ENCODE peak calls at places on chromosomes 12 and 14, in five cellular contexts. One of them, this sample, is unnamed.

GRCh38 chr14:20454359-20454644 is 310 bp downstream of the OSGEP start:
- DNase-seq in PC-3: peak
- DNase-seq in breast epithelium: peak
- DNase-seq in pancreas: peak
- DNase-seq in A673: no peak
- DNase-seq in this sample: no peak

GRCh38 chr14:97930191-97930590 is 1133.0 kb downstream of the VRK1 start:
- DNase-seq in PC-3: no peak
- DNase-seq in breast epithelium: no peak
- DNase-seq in pancreas: no peak
- DNase-seq in A673: peak
- DNase-seq in this sample: no peak

GRCh38 chr12:65526311-65526710 is 247.8 kb downstream of the MSRB3 start:
- DNase-seq in PC-3: peak
- DNase-seq in breast epithelium: no peak
- DNase-seq in pancreas: no peak
- DNase-seq in A673: no peak
- DNase-seq in this sample: no peak

GRCh38 chr12:39571351-39571750 is 48.3 kb downstream of the ABCD2 start:
- DNase-seq in PC-3: no peak
- DNase-seq in breast epithelium: no peak
- DNase-seq in pancreas: no peak
- DNase-seq in A673: no peak
- DNase-seq in this sample: no peak

GRCh38 chr14:67806228-67806627 is 10.2 kb downstream of the ZFYVE26 start:
- DNase-seq in PC-3: no peak
- DNase-seq in breast epithelium: no peak
- DNase-seq in pancreas: no peak
- DNase-seq in A673: peak
- DNase-seq in this sample: no peak

GRCh38 chr14:21090194-21090939 is 8.1 kb downstream of the ZNF219 start:
- DNase-seq in PC-3: no peak
- DNase-seq in breast epithelium: no peak
- DNase-seq in pancreas: no peak
- DNase-seq in A673: peak
- DNase-seq in this sample: no peak

GRCh38 chr14:29016050-29016900 is 249.7 kb downstream of the FOXG1 start:
- DNase-seq in PC-3: peak
- DNase-seq in breast epithelium: no peak
- DNase-seq in pancreas: no peak
- DNase-seq in A673: peak
- DNase-seq in this sample: no peak

GRCh38 chr14:23299558-23299957 is 3.1 kb downstream of the PPP1R3E start:
- DNase-seq in PC-3: peak
- DNase-seq in breast epithelium: no peak
- DNase-seq in pancreas: no peak
- DNase-seq in A673: peak
- DNase-seq in this sample: no peak

GRCh38 chr14:50961606-50962259 is 17.4 kb upstream of the PYGL start:
- DNase-seq in PC-3: peak
- DNase-seq in breast epithelium: no peak
- DNase-seq in pancreas: no peak
- DNase-seq in A673: peak
- DNase-seq in this sample: no peak

GRCh38 chr12:117076410-117077372 is 22.5 kb downstream of the TESC start:
- DNase-seq in PC-3: peak
- DNase-seq in breast epithelium: no peak
- DNase-seq in pancreas: no peak
- DNase-seq in A673: peak
- DNase-seq in this sample: no peak

GRCh38 chr12:107584523-107584922 is 101.1 kb upstream of the PWP1 start:
- DNase-seq in PC-3: no peak
- DNase-seq in breast epithelium: no peak
- DNase-seq in pancreas: no peak
- DNase-seq in A673: no peak
- DNase-seq in this sample: no peak

GRCh38 chr14:94171208-94171607 is 2.9 kb upstream of the PPP4R4 start:
- DNase-seq in PC-3: peak
- DNase-seq in breast epithelium: no peak
- DNase-seq in pancreas: no peak
- DNase-seq in A673: no peak
- DNase-seq in this sample: no peak

GRCh38 chr12:10617868-10618267 is 4.5 kb upstream of the MAGOHB start:
- DNase-seq in PC-3: no peak
- DNase-seq in breast epithelium: no peak
- DNase-seq in pancreas: no peak
- DNase-seq in A673: no peak
- DNase-seq in this sample: no peak

GRCh38 chr12:69896653-69897381 is 71.8 kb downstream of the MYRFL start:
- DNase-seq in PC-3: no peak
- DNase-seq in breast epithelium: no peak
- DNase-seq in pancreas: no peak
- DNase-seq in A673: peak
- DNase-seq in this sample: no peak

GRCh38 chr14:93959239-93960107 is 16.9 kb downstream of the ASB2 start:
- DNase-seq in PC-3: peak
- DNase-seq in breast epithelium: peak
- DNase-seq in pancreas: peak
- DNase-seq in A673: no peak
- DNase-seq in this sample: no peak

GRCh38 chr14:58060077-58060476 is 91.9 kb downstream of the ARMH4 start:
- DNase-seq in PC-3: peak
- DNase-seq in breast epithelium: no peak
- DNase-seq in pancreas: no peak
- DNase-seq in A673: no peak
- DNase-seq in this sample: no peak

GRCh38 chr12:1614360-1614759 is 14.7 kb upstream of the WNT5B start:
- DNase-seq in PC-3: no peak
- DNase-seq in breast epithelium: no peak
- DNase-seq in pancreas: no peak
- DNase-seq in A673: no peak
- DNase-seq in this sample: no peak

GRCh38 chr12:113413488-113413939 is 8.7 kb upstream of the SDSL start:
- DNase-seq in PC-3: peak
- DNase-seq in breast epithelium: no peak
- DNase-seq in pancreas: no peak
- DNase-seq in A673: peak
- DNase-seq in this sample: no peak

GRCh38 chr12:113173081-113173698 is 12.1 kb downstream of the DDX54 start:
- DNase-seq in PC-3: no peak
- DNase-seq in breast epithelium: no peak
- DNase-seq in pancreas: no peak
- DNase-seq in A673: no peak
- DNase-seq in this sample: no peak

GRCh38 chr12:3604750-3605638 is 114.0 kb downstream of the PRMT8 start:
- DNase-seq in PC-3: peak
- DNase-seq in breast epithelium: peak
- DNase-seq in pancreas: peak
- DNase-seq in A673: peak
- DNase-seq in this sample: no peak

GRCh38 chr14:102086972-102087761 is at the start of gene HSP90AA1:
- DNase-seq in PC-3: peak
- DNase-seq in breast epithelium: peak
- DNase-seq in pancreas: peak
- DNase-seq in A673: peak
- DNase-seq in this sample: peak

GRCh38 chr12:94686834-94687628 is 36.7 kb upstream of the TMCC3 start:
- DNase-seq in PC-3: peak
- DNase-seq in breast epithelium: no peak
- DNase-seq in pancreas: no peak
- DNase-seq in A673: no peak
- DNase-seq in this sample: no peak

GRCh38 chr14:81936902-81937301 is 403.2 kb upstream of the SEL1L start:
- DNase-seq in PC-3: no peak
- DNase-seq in breast epithelium: no peak
- DNase-seq in pancreas: peak
- DNase-seq in A673: no peak
- DNase-seq in this sample: no peak

GRCh38 chr14:102663031-102663430 is 70.6 kb downstream of the RCOR1 start:
- DNase-seq in PC-3: no peak
- DNase-seq in breast epithelium: no peak
- DNase-seq in pancreas: no peak
- DNase-seq in A673: peak
- DNase-seq in this sample: no peak

GRCh38 chr14:69614592-69614991 is 3.2 kb downstream of the SUSD6 start:
- DNase-seq in PC-3: no peak
- DNase-seq in breast epithelium: no peak
- DNase-seq in pancreas: no peak
- DNase-seq in A673: no peak
- DNase-seq in this sample: peak

GRCh38 chr14:69619007-69619406 is 7.6 kb downstream of the SUSD6 start:
- DNase-seq in PC-3: no peak
- DNase-seq in breast epithelium: no peak
- DNase-seq in pancreas: no peak
- DNase-seq in A673: no peak
- DNase-seq in this sample: no peak

GRCh38 chr14:69617796-69618195 is 6.4 kb downstream of the SUSD6 start:
- DNase-seq in PC-3: no peak
- DNase-seq in breast epithelium: no peak
- DNase-seq in pancreas: no peak
- DNase-seq in A673: no peak
- DNase-seq in this sample: no peak

GRCh38 chr14:69615471-69616407 is 4.3 kb downstream of the SUSD6 start:
- DNase-seq in PC-3: no peak
- DNase-seq in breast epithelium: peak
- DNase-seq in pancreas: no peak
- DNase-seq in A673: peak
- DNase-seq in this sample: no peak

DNA sequence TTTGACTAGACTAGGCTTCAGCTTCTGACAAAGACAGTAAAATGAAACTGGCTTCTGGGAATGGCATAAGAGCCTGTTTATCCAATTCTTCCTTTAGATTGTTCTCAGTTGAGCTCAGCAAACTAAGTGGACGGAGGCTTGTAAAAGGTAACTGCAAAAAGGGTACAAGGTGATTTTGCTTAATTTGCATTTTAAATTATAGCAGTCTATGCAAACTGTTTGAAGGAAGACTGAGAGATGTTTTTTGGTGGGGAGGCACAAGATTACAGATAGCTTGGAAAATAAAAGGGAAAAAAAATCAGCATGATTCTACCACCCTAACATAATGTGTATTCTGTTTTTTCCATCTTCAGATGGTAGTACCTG is 5.0 kb downstream of the SUSD6 start:
- DNase-seq in PC-3: no peak
- DNase-seq in breast epithelium: no peak
- DNase-seq in pancreas: no peak
- DNase-seq in A673: no peak
- DNase-seq in this sample: no peak
- H3K27ac ChIP-seq in PC-3: no peak
- H3K27ac ChIP-seq in breast epithelium: peak
- H3K27ac ChIP-seq in pancreas: peak
- H3K27ac ChIP-seq in A673: peak
- H3K27ac ChIP-seq in this sample: no peak

GRCh38 chr12:21502164-21502496 is 541 bp downstream of the GOLT1B start:
- DNase-seq in PC-3: peak
- DNase-seq in breast epithelium: peak
- DNase-seq in pancreas: no peak
- DNase-seq in A673: peak
- DNase-seq in this sample: no peak

GRCh38 chr12:21509768-21510167 is 8.2 kb downstream of the GOLT1B start:
- DNase-seq in PC-3: no peak
- DNase-seq in breast epithelium: no peak
- DNase-seq in pancreas: no peak
- DNase-seq in A673: no peak
- DNase-seq in this sample: no peak

GRCh38 chr12:21501258-21502163 is at the start of the genes GOLT1B and RECQL:
- DNase-seq in PC-3: peak
- DNase-seq in breast epithelium: peak
- DNase-seq in pancreas: peak
- DNase-seq in A673: peak
- DNase-seq in this sample: peak

GRCh38 chr12:21502872-21503271 is 1.3 kb downstream of the GOLT1B start:
- DNase-seq in PC-3: no peak
- DNase-seq in breast epithelium: no peak
- DNase-seq in pancreas: no peak
- DNase-seq in A673: no peak
- DNase-seq in this sample: no peak

DNA sequence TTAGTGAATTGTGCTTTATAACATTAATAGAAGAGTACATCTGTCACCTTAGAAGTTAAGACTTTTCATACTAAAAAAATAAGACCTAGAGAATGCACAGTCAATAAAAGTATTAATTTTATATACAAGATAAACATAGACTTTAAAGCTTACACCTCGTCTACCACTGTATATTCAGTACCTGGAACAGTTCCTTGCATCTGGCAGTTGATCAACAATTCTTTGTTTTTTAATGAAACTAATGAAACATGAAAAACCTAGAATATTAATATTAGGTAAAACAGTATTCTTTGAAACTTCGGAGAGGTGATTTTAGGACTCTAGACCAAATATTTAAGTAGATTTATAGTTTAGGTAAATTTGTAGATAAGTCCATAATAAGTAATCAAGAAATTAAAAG is 4.3 kb downstream of the GOLT1B start:
- DNase-seq in PC-3: no peak
- DNase-seq in breast epithelium: no peak
- DNase-seq in pancreas: no peak
- DNase-seq in A673: no peak
- DNase-seq in this sample: no peak
- H3K27ac ChIP-seq in PC-3: no peak
- H3K27ac ChIP-seq in breast epithelium: no peak
- H3K27ac ChIP-seq in pancreas: no peak
- H3K27ac ChIP-seq in A673: no peak
- H3K27ac ChIP-seq in this sample: no peak

DNA sequence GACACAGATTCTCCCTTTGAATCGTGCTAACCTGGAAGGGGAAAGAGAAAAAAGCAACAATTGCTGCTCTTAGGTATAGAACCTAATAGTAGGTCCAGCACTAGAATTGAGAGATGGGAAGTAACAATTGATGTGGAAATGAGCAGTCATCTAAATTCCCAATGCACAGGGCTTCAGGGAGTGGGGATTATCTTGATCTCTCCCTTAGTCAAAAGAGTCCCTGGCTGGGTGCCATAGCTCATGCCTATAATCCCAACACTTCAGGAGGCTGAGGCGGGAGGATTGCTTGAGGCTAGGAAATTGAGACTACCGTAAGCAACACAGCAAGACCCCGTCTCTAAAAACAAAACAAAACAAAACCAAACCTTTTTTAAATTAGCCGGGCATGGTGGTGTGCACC is 4.0 kb downstream of the APOBEC1 start:
- DNase-seq in PC-3: no peak
- DNase-seq in breast epithelium: no peak
- DNase-seq in pancreas: no peak
- DNase-seq in A673: peak
- DNase-seq in this sample: no peak
- H3K27ac ChIP-seq in PC-3: no peak
- H3K27ac ChIP-seq in breast epithelium: no peak
- H3K27ac ChIP-seq in pancreas: no peak
- H3K27ac ChIP-seq in A673: no peak
- H3K27ac ChIP-seq in this sample: no peak

DNA sequence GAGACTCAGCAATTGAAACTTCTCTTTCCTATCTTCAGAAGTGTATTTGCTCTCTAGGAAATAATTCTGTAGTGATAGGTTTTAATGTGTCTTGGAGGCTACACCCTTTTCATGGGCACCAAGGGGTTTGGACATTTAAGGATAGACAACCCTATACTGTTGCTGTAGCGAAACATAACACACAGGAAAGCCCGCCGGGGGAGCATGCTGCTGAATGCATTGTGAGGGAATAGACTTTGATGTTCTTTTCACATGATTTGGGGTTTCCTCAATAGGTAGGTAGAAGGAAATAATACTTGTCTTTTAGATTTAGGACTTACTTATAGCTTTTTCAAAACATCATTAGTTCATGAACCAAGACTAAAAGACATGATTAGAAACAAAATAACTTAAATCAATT is 97.0 kb downstream of the PELI2 start:
- DNase-seq in PC-3: no peak
- DNase-seq in breast epithelium: no peak
- DNase-seq in pancreas: no peak
- DNase-seq in A673: no peak
- DNase-seq in this sample: no peak
- H3K27ac ChIP-seq in PC-3: no peak
- H3K27ac ChIP-seq in breast epithelium: no peak
- H3K27ac ChIP-seq in pancreas: no peak
- H3K27ac ChIP-seq in A673: no peak
- H3K27ac ChIP-seq in this sample: no peak

This sample was measured in caudate nucleus.